ENCODE peak calls at places on chromosomes 11 and 22, in six cellular contexts. E, K, P, F, U and Y are unnamed samples.
A peak's percentile ranks its signal among the peaks of the same experiment; 100 is the strongest.

GRCh38 chr22:37894939-37895670 is 11.0 kb upstream of the MICALL1 start:
- DNase-seq in P (no peak), E (no peak), F (no peak), K (no peak), U (peak; percentile 41), Y (peak; percentile 65)

GRCh38 chr11:394034-394857 is at the start of gene PKP3:
- DNase-seq in F (no peak), E (peak; percentile 83), K (peak; percentile 37), U (peak; percentile 75), P (peak; percentile 87), Y (no peak)

GRCh38 chr11:69704508-69705245 is 855 bp upstream of the FGF19 start:
- DNase-seq in P (peak; percentile 76), F (no peak), U (peak; percentile 94), E (no peak), K (no peak), Y (peak; percentile 96)

GRCh38 chr11:35304393-35304790 is 115.0 kb downstream of the SLC1A2 start:
- DNase-seq in U (no peak), P (no peak), E (no peak), F (no peak), K (peak; percentile 25), Y (no peak)

GRCh38 chr11:36657610-36658225 is 59.7 kb upstream of the RAG2 start:
- DNase-seq in K (no peak), E (no peak), U (no peak), P (no peak), F (no peak), Y (no peak)

GRCh38 chr11:78730267-78730824 is 155.7 kb upstream of the NARS2 start:
- DNase-seq in E (no peak), F (no peak), K (no peak), P (no peak), U (no peak), Y (no peak)

GRCh38 chr11:64826578-64827450 is 16.5 kb upstream of the MEN1 start:
- DNase-seq in E (no peak), P (no peak), F (no peak), U (no peak), K (no peak), Y (no peak)

GRCh38 chr11:111541209-111542061 is 915 bp downstream of the LAYN start:
- DNase-seq in P (no peak), K (no peak), U (peak; percentile 59), E (no peak), F (no peak), Y (peak; percentile 67)

GRCh38 chr22:29731058-29731850 is 11.5 kb downstream of the CABP7 start:
- DNase-seq in K (no peak), F (no peak), U (no peak), P (no peak), E (no peak), Y (no peak)

GRCh38 chr11:28346209-28346608 is 238.0 kb downstream of the METTL15 start:
- DNase-seq in P (no peak), U (no peak), K (no peak), F (no peak), E (no peak), Y (no peak)

GRCh38 chr11:10984250-10984649 is 126.4 kb upstream of the ZBED5 start:
- DNase-seq in E (peak; percentile 12), U (peak; percentile 30), K (no peak), P (peak; percentile 44), F (no peak), Y (no peak)

GRCh38 chr11:21707116-21707769 is 485.6 kb upstream of the ANO5 start:
- DNase-seq in U (no peak), K (no peak), E (no peak), P (no peak), F (no peak), Y (no peak)

GRCh38 chr11:31813242-31813960 is 2.3 kb upstream of the PAX6 start:
- DNase-seq in U (peak; percentile 22), K (no peak), E (no peak), F (no peak), P (no peak), Y (no peak)

GRCh38 chr11:115590254-115590653 is 86.0 kb upstream of the CADM1 start:
- DNase-seq in E (no peak), K (no peak), F (no peak), U (no peak), P (no peak), Y (no peak)

GRCh38 chr11:124510279-124510678 is 33.2 kb downstream of the OR8B12 start:
- DNase-seq in U (no peak), P (no peak), E (no peak), F (no peak), K (no peak), Y (no peak)

GRCh38 chr11:44980533-44981427 is 30.1 kb upstream of the TP53I11 start:
- DNase-seq in P (no peak), K (no peak), F (no peak), E (no peak), U (no peak), Y (no peak)

GRCh38 chr11:67548555-67549110 is 25.4 kb upstream of the CABP2 start:
- DNase-seq in K (no peak), E (no peak), U (no peak), P (peak; percentile 2), F (no peak), Y (no peak)

GRCh38 chr22:44424131-44424711 is 73.8 kb downstream of the RTL6 start:
- DNase-seq in P (no peak), E (no peak), K (no peak), U (no peak), F (no peak), Y (no peak)

GRCh38 chr11:10543782-10544181 is 2.8 kb upstream of the RNF141 start:
- DNase-seq in F (no peak), E (no peak), K (no peak), P (no peak), U (no peak), Y (no peak)

GRCh38 chr22:22934543-22935055 is 47.0 kb downstream of the IGLL5 start:
- DNase-seq in E (no peak), U (no peak), K (no peak), F (no peak), P (peak; percentile 56), Y (no peak)

GRCh38 chr11:1660025-1660867 is 30.7 kb downstream of the KRTAP5-5 start:
- DNase-seq in K (no peak), F (no peak), U (no peak), P (no peak), E (no peak), Y (no peak)

GRCh38 chr22:16955678-16956210 is 52.3 kb downstream of the GAB4 start:
- DNase-seq in K (no peak), U (no peak), E (no peak), F (no peak), P (peak; percentile 26), Y (peak; percentile 20)

GRCh38 chr11:13561860-13562259 is 66.1 kb upstream of the PTH start:
- DNase-seq in E (no peak), P (no peak), U (no peak), K (no peak), F (no peak), Y (no peak)

GRCh38 chr11:125070699-125071254 is 7.7 kb downstream of the SLC37A2 start:
- DNase-seq in U (no peak), K (peak; percentile 81), E (peak; percentile 39), P (peak; percentile 80), F (peak; percentile 56), Y (no peak)

GRCh38 chr11:44746894-44747293 is 20.1 kb downstream of the TSPAN18 start:
- DNase-seq in K (no peak), U (no peak), E (no peak), P (no peak), F (no peak), Y (no peak)

GRCh38 chr11:121890377-121890776 is 225.6 kb downstream of the BLID start:
- DNase-seq in K (no peak), U (no peak), P (no peak), F (no peak), E (no peak), Y (no peak)

GRCh38 chr11:85848556-85848955 is 6.6 kb upstream of the CCDC83 start:
- DNase-seq in F (no peak), E (no peak), K (no peak), U (no peak), P (no peak), Y (no peak)

GRCh38 chr22:35604671-35605457 is 12.3 kb downstream of the MB start:
- DNase-seq in U (no peak), E (no peak), K (no peak), F (no peak), P (peak; percentile 16), Y (no peak)

GRCh38 chr22:35601013-35601580 is 16.0 kb downstream of the MB start:
- DNase-seq in E (no peak), U (no peak), F (no peak), P (no peak), K (no peak), Y (no peak)

GRCh38 chr22:35599364-35599763 is 17.8 kb downstream of the MB start:
- DNase-seq in K (no peak), E (no peak), P (no peak), F (no peak), U (no peak), Y (no peak)

GRCh38 chr22:35600466-35600865 is 16.7 kb downstream of the MB start:
- DNase-seq in E (no peak), F (no peak), K (no peak), U (no peak), P (no peak), Y (no peak)

DNA sequence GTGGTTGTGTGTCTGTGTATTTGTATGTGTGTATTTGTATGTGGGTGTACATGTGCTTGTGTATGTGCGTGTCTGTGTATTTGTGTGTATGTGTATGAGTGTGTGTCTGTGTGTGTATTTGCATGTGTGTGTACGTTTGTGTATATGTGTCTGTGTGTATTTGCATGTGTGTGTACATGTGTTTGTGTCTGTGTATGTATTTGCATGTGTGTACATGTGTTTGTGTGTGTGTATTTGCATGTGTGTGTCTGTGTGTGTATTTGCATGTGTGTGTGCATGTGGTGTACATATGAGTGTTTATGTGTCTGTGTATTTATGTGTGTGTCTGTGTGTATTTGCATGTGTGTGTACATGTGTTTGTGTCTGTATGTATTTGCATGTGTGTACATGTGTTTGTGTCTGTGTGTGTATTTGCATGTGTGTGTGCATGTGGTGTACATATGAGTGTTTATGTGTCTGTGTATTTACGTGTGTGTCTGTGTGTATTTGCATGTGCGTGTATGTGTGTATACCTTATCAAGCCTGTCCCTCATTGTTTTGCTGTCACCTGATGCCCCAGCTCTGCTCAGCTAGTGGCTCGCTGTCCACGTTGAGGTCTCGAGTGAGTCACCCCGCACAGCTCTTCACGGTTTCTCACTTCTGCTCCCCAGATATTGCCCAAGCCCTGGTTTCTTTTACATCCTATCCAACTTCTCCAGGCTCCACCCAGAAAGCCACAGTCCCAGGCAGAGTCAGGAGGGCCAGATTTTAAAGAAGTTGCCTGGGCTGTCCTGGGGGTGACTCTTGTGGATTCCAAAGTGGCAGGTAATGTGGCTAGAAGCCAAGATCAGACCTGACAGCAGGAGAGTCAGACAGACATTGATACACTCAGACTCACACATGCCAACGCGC is 15.1 kb downstream of the MB start:
- DNase-seq in E (no peak), K (no peak), P (no peak), U (no peak), F (no peak), Y (no peak)
- TF ChIP-seq ATF3 in E (no peak), K (no peak), P (no peak), U (no peak), F (no peak), Y (no peak)

GRCh38 chr22:50112151-50113118 is 22.6 kb downstream of the MOV10L1 start:
- DNase-seq in U (no peak), F (no peak), E (no peak), P (no peak), K (no peak), Y (no peak)
- TF ChIP-seq ATF3 in U (no peak), F (no peak), E (no peak), P (no peak), K (no peak), Y (no peak)

GRCh38 chr22:31122532-31123291 is at the start of gene INPP5J:
- DNase-seq in P (peak; percentile 24), F (no peak), U (peak; percentile 65), E (peak; percentile 44), K (peak; percentile 44), Y (no peak)
- TF ChIP-seq ATF3 in P (no peak), F (no peak), U (no peak), E (no peak), K (peak; percentile 18), Y (no peak)

GRCh38 chr22:50672471-50673230 is at the start of gene SHANK3:
- DNase-seq in F (no peak), P (peak; percentile 8), E (no peak), U (no peak), K (no peak), Y (no peak)
- TF ChIP-seq ATF3 in F (no peak), P (no peak), E (no peak), U (no peak), K (no peak), Y (no peak)